ENCODE peak calls at places on chromosomes 6 and 20, in ten cellular contexts. V, L, B, P, E, F, O, Q, Y and H are unnamed samples.

GRCh38 chr6:138588805-138589434 is 89.6 kb upstream of the NHSL1 start:
- DNase-seq in Y (peak), O (no peak), P (peak), V (peak), Q (peak), L (peak), B (peak), E (peak), F (peak), H (peak)

GRCh38 chr6:25006565-25007001 is 70.8 kb upstream of the RIPOR2 start:
- DNase-seq in P (peak), L (peak), E (peak), B (peak), O (peak), Q (peak), F (no peak), V (no peak), Y (peak), H (no peak)

GRCh38 chr20:14632906-14633305 is 295.5 kb upstream of the FLRT3 start:
- DNase-seq in O (no peak), P (peak), V (no peak), B (no peak), Y (no peak), F (no peak), L (no peak), Q (no peak), E (no peak), H (no peak)

GRCh38 chr20:63536997-63537524 is at the start of gene PTK6:
- DNase-seq in E (no peak), V (no peak), Q (no peak), P (peak), O (no peak), L (peak), B (no peak), F (no peak), Y (no peak), H (peak)

GRCh38 chr20:20837574-20838021 is 125.2 kb upstream of the RALGAPA2 start:
- DNase-seq in O (no peak), P (no peak), Q (peak), Y (peak), V (peak), B (no peak), F (peak), E (peak), L (no peak), H (no peak)

GRCh38 chr6:112576421-112576820 is 229.3 kb downstream of the RFPL4B start:
- DNase-seq in Q (peak), F (no peak), L (no peak), O (no peak), E (no peak), V (no peak), B (no peak), Y (no peak), P (no peak), H (no peak)

GRCh38 chr20:61253264-61253639 is 1.2 kb downstream of the CDH4 start:
- DNase-seq in Q (peak), F (peak), V (peak), O (no peak), E (peak), L (no peak), B (no peak), P (no peak), Y (peak), H (no peak)

GRCh38 chr6:155498370-155498769 is 42.7 kb upstream of the NOX3 start:
- DNase-seq in E (peak), O (no peak), Y (no peak), V (no peak), P (no peak), Q (peak), F (no peak), B (no peak), L (no peak), H (no peak)

GRCh38 chr6:170258395-170258794 is 32.5 kb downstream of the DLL1 start:
- DNase-seq in B (no peak), V (no peak), P (no peak), F (no peak), E (no peak), L (no peak), O (no peak), Y (no peak), Q (no peak), H (peak)

GRCh38 chr6:85452441-85452881 is 2.6 kb downstream of the NT5E start:
- DNase-seq in V (no peak), Y (no peak), F (no peak), O (no peak), P (no peak), E (peak), B (no peak), Q (peak), L (no peak), H (no peak)

GRCh38 chr20:53162251-53162835 is 190.2 kb downstream of the TSHZ2 start:
- DNase-seq in P (peak), V (peak), Q (peak), E (peak), B (no peak), F (peak), O (no peak), Y (peak), L (no peak), H (no peak)

GRCh38 chr20:9415426-9415825 is 99.0 kb upstream of the LAMP5 start:
- DNase-seq in E (no peak), P (no peak), Q (no peak), F (no peak), L (no peak), B (no peak), O (no peak), V (no peak), Y (no peak), H (no peak)

GRCh38 chr6:88562737-88563625 is 396.8 kb upstream of the CNR1 start:
- DNase-seq in E (no peak), V (no peak), P (no peak), L (no peak), B (no peak), Q (no peak), Y (no peak), F (no peak), O (no peak), H (no peak)

GRCh38 chr20:13389115-13389514 is 168.0 kb downstream of the ISM1 start:
- DNase-seq in P (no peak), O (no peak), Q (no peak), L (no peak), F (no peak), E (no peak), Y (no peak), V (no peak), B (no peak), H (no peak)

GRCh38 chr20:46505501-46505900 is 7.9 kb downstream of the ZNF334 start:
- DNase-seq in Y (no peak), P (no peak), F (no peak), E (no peak), O (no peak), V (no peak), L (no peak), Q (no peak), B (no peak), H (no peak)

GRCh38 chr6:15359335-15359862 is 113.5 kb downstream of the JARID2 start:
- DNase-seq in P (no peak), V (no peak), E (peak), Y (no peak), O (no peak), Q (no peak), B (no peak), F (peak), L (no peak), H (no peak)

GRCh38 chr20:22382742-22383141 is 201.6 kb downstream of the FOXA2 start:
- DNase-seq in L (no peak), Y (no peak), F (no peak), B (no peak), O (peak), V (no peak), E (peak), Q (no peak), P (no peak), H (no peak)

GRCh38 chr20:36544134-36545018 is 3.1 kb downstream of the MYL9 start:
- DNase-seq in E (peak), O (no peak), F (peak), Y (no peak), V (no peak), P (peak), Q (peak), B (no peak), L (no peak), H (no peak)

GRCh38 chr20:16785221-16785620 is 37.1 kb downstream of the OTOR start:
- DNase-seq in L (no peak), V (no peak), O (no peak), F (no peak), Q (peak), B (no peak), P (no peak), E (peak), Y (no peak), H (no peak)

GRCh38 chr6:63440057-63440456 is 120.3 kb upstream of the LGSN start:
- DNase-seq in V (no peak), O (no peak), F (no peak), Q (no peak), E (no peak), P (no peak), B (no peak), L (no peak), Y (no peak), H (no peak)

GRCh38 chr20:13089950-13090469 is 81.2 kb downstream of the SPTLC3 start:
- DNase-seq in B (no peak), Q (no peak), V (no peak), F (no peak), P (no peak), Y (peak), L (no peak), O (no peak), E (no peak), H (no peak)

GRCh38 chr6:73394577-73395354 is at the start of gene DDX43:
- DNase-seq in B (peak), V (no peak), E (peak), Q (peak), Y (no peak), P (peak), O (no peak), L (peak), F (no peak), H (peak)

GRCh38 chr6:25301358-25301757 is 22.2 kb downstream of the CARMIL1 start:
- DNase-seq in L (no peak), O (no peak), F (no peak), V (no peak), P (no peak), Q (no peak), B (no peak), Y (no peak), E (no peak), H (no peak)

GRCh38 chr6:44624226-44624625 is 236.7 kb downstream of the CDC5L start:
- DNase-seq in O (no peak), B (no peak), Q (no peak), V (no peak), P (no peak), F (no peak), E (no peak), Y (no peak), L (no peak), H (no peak)

GRCh38 chr20:47950103-47950502 is 164.8 kb upstream of the SULF2 start:
- DNase-seq in L (no peak), O (no peak), Y (peak), P (peak), Q (no peak), B (no peak), F (peak), V (no peak), E (peak), H (no peak)

GRCh38 chr20:34927736-34928135 is 27.9 kb downstream of the GSS start:
- DNase-seq in O (peak), V (no peak), Y (no peak), P (no peak), L (no peak), F (no peak), B (no peak), Q (no peak), E (peak), H (no peak)

GRCh38 chr6:143940011-143940597 is 68.0 kb downstream of the PLAGL1 start:
- DNase-seq in B (peak), F (peak), O (no peak), V (peak), E (peak), Q (peak), P (no peak), L (peak), Y (peak), H (peak)

DNA sequence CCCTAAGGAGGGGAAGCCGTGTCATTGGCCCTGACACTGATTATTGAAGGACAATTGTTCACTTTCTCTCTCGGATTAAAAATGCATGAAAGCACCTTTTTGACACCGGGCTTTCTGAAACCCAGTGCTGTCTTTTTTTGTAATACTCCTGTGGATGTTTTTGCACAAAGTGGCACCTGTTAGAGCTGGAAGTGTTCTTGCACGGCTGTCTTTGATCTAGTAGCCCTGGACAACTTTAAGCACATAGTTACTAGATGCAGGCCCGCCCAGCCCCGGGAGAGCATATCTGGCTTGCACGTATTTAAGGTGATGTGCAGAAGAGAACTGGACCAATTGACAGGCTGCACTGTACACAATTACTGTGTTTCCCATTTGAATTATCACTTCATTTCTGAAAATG is 72.6 kb downstream of the ARID1B start:
- DNase-seq in E (no peak), P (no peak), F (peak), Q (no peak), Y (no peak), L (no peak), B (no peak), V (no peak), O (no peak), H (no peak)
- H3K4me3 ChIP-seq in E (no peak), P (no peak), F (no peak), Q (no peak), Y (no peak), L (no peak), B (no peak), V (no peak), O (no peak), H (no peak)

GRCh38 chr20:24461848-24462247 is 7.6 kb upstream of the SYNDIG1 start:
- DNase-seq in E (no peak), F (no peak), Q (no peak), P (no peak), V (no peak), B (no peak), L (no peak), O (no peak), Y (no peak), H (no peak)

GRCh38 chr20:24460712-24461111 is 8.7 kb upstream of the SYNDIG1 start:
- DNase-seq in F (no peak), O (no peak), V (no peak), P (no peak), Y (no peak), L (no peak), B (no peak), E (peak), Q (no peak), H (no peak)

GRCh38 chr20:24465730-24466129 is 3.7 kb upstream of the SYNDIG1 start:
- DNase-seq in B (no peak), Q (peak), V (no peak), O (no peak), L (no peak), Y (no peak), F (no peak), E (peak), P (peak), H (no peak)

GRCh38 chr20:24465168-24465567 is 4.3 kb upstream of the SYNDIG1 start:
- DNase-seq in F (no peak), E (no peak), V (no peak), P (peak), L (no peak), Q (no peak), O (no peak), Y (no peak), B (no peak), H (no peak)

GRCh38 chr20:24462461-24463010 is 6.9 kb upstream of the SYNDIG1 start:
- DNase-seq in L (no peak), Y (no peak), O (no peak), F (no peak), E (no peak), B (no peak), P (no peak), Q (no peak), V (peak), H (no peak)
- H3K4me3 ChIP-seq in L (no peak), Y (no peak), O (no peak), F (no peak), E (no peak), B (no peak), P (no peak), Q (no peak), V (no peak), H (no peak)

GRCh38 chr6:11230158-11231107 is 2.0 kb downstream of the NEDD9 start:
- DNase-seq in E (peak), P (no peak), F (no peak), Y (no peak), V (no peak), L (no peak), B (no peak), O (no peak), Q (peak), H (no peak)
- H3K4me3 ChIP-seq in E (peak), P (peak), F (peak), Y (peak), V (peak), L (no peak), B (no peak), O (no peak), Q (peak), H (no peak)

DNA sequence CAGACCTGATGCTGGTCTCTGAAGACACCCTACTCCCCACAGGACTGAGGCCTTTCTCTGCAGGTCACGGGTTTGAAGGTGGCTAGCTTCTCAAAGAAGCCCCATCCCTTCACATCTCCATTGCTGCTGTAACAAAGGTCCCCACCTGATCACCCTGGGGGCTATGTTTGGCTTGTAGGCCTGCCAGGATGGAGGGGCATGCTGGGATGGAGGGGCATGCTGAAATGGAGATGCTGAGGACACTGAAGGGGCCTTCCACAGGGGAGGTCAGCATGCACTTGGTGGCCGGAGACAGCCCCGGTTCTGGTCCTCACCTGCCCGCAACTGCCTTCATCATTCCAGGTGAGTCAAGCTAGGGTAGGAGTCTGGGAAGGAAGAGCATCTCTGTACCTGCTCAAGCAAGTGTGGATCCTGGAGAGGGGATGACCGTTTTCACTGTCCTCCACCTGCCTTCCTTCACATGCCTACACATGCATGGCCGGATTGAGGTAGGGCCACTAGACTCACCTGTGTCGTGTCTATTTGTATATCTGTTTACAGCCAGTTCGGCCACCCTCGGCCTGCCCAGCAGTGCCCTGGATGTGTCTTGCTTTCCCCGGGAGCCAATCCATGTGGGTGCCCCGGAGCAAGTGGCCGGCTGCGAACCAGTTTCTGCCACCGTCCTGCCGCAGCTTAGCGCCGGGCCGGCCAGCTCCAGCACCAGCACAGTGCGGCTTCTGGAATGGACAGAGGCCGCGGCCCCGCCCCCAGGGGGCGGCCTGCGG is 6.0 kb downstream of the L3MBTL1 start:
- DNase-seq in P (no peak), F (no peak), Q (no peak), E (no peak), O (no peak), L (no peak), Y (no peak), V (no peak), B (no peak), H (no peak)
- H3K4me3 ChIP-seq in P (peak), F (peak), Q (peak), E (peak), O (peak), L (peak), Y (no peak), V (peak), B (peak), H (peak)

GRCh38 chr6:148508401-148509151 is 165.9 kb downstream of the SASH1 start:
- DNase-seq in O (no peak), Q (peak), Y (peak), E (peak), P (no peak), B (no peak), V (peak), F (no peak), L (no peak), H (no peak)

GRCh38 chr6:148507774-148508173 is 165.1 kb downstream of the SASH1 start:
- DNase-seq in E (peak), P (no peak), B (no peak), Y (no peak), F (no peak), Q (peak), O (no peak), V (peak), L (no peak), H (no peak)

GRCh38 chr6:148513145-148514071 is 170.8 kb downstream of the SASH1 start:
- DNase-seq in P (peak), V (no peak), Q (no peak), B (no peak), F (no peak), O (no peak), Y (no peak), L (no peak), E (peak), H (no peak)

GRCh38 chr6:148509152-148509571 is 166.5 kb downstream of the SASH1 start:
- DNase-seq in Y (no peak), Q (peak), F (no peak), E (peak), B (no peak), P (no peak), V (no peak), L (no peak), O (no peak), H (no peak)

GRCh38 chr6:148509789-148510581 is 167.3 kb downstream of the SASH1 start:
- DNase-seq in P (peak), B (no peak), O (no peak), F (no peak), Y (peak), L (no peak), E (peak), V (no peak), Q (peak), H (no peak)
- H3K4me3 ChIP-seq in P (peak), B (no peak), O (no peak), F (no peak), Y (no peak), L (no peak), E (peak), V (peak), Q (peak), H (no peak)

DNA sequence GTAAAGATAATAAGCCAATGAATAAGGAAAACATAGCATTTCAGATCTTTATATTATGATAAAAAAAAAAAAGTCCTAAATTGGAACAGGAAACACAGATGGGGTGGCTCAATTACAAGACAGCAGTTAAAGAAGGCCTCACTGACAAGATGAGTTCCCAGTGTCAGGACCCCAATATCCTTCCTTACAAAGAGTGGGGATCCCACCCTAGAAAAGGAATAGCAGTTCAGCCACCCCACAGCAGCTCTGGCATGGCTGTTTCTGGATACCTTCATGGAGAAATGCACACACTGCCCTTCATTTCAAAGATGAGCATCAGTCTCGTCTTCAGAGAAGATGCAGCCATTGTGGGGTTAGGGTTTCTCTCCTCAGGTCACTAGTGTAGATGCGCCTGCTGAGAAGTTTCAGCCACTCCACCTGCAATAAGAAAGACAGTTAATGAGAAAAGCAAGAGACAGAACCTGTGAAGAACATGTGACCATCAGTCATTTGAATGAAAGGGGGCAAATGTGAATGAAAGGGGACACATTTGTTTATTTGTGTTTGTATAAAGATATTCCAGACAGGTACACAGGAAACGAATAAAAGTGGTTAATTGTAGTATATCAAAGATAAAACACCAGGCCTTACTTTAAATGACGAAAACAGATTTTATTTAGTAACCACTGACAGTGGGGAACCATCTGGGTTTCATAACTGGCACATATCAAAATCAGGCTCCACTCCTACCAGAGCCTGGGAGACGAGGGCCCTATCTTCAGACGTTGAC is 121.3 kb upstream of the PRSS16 start:
- DNase-seq in V (no peak), F (no peak), B (no peak), L (no peak), Q (no peak), P (no peak), Y (no peak), E (no peak), O (no peak), H (no peak)
- H3K4me3 ChIP-seq in V (no peak), F (no peak), B (peak), L (peak), Q (no peak), P (peak), Y (no peak), E (peak), O (no peak), H (peak)